ENCODE peak calls at places on chromosomes 11 and 22, in ten cellular contexts. W is AG04449, T is choroid plexus epithelial cell, L is NB4, K is PC-9, F is fibroblast of lung, I is HCT116, Q is pancreas, J is ascending aorta, P is hepatocyte. X is an unnamed sample.

GRCh38 chr22:26711205-26711958 is 54.0 kb downstream of the MIAT start:
- DNase-seq in L (no peak), I (no peak), F (no peak), T (peak; percentile 85), W (no peak), Q (no peak), J (no peak), P (no peak), K (no peak), X (no peak)

GRCh38 chr22:43476341-43476740 is 64.5 kb downstream of the MPPED1 start:
- DNase-seq in P (no peak), I (no peak), K (no peak), T (no peak), F (no peak), W (no peak), Q (no peak), L (peak; percentile 18), J (no peak), X (no peak)

GRCh38 chr11:61949169-61950034 is 749 bp upstream of the BEST1 start:
- DNase-seq in F (peak; percentile 79), T (peak; percentile 98), Q (peak; percentile 93), K (peak; percentile 37), L (peak; percentile 77), I (peak; percentile 81), J (peak; percentile 93), W (peak; percentile 89), P (peak; percentile 87), X (peak; percentile 100)

GRCh38 chr11:76186776-76187279 is 19.5 kb downstream of the WNT11 start:
- DNase-seq in J (no peak), F (no peak), Q (no peak), L (no peak), K (no peak), I (no peak), T (no peak), W (no peak), P (no peak), X (no peak)

GRCh38 chr22:39418696-39419095 is 19.1 kb downstream of the TAB1 start:
- DNase-seq in F (no peak), I (no peak), Q (no peak), T (no peak), L (no peak), J (no peak), P (no peak), K (no peak), W (no peak), X (no peak)

GRCh38 chr22:43391306-43391705 is 20.5 kb upstream of the MPPED1 start:
- DNase-seq in K (no peak), P (peak; percentile 11), F (no peak), I (no peak), J (no peak), T (no peak), Q (no peak), L (no peak), W (no peak), X (no peak)

GRCh38 chr11:78081583-78081982 is 1.9 kb upstream of the NDUFC2 start:
- DNase-seq in W (no peak), F (no peak), I (no peak), L (no peak), P (no peak), T (no peak), J (no peak), K (no peak), Q (no peak), X (no peak)

GRCh38 chr11:69264486-69264885 is 29.5 kb upstream of the MYEOV start:
- DNase-seq in J (no peak), Q (no peak), L (no peak), W (no peak), T (no peak), I (no peak), P (no peak), K (no peak), F (no peak), X (no peak)

GRCh38 chr11:77779935-77780334 is 40.6 kb downstream of the RSF1 start:
- DNase-seq in J (no peak), L (peak; percentile 47), Q (no peak), I (no peak), F (peak; percentile 53), K (peak; percentile 69), T (peak; percentile 56), P (peak; percentile 16), W (no peak), X (peak; percentile 56)

GRCh38 chr22:43236401-43237166 is 49.6 kb upstream of the TTLL12 start:
- DNase-seq in T (no peak), W (no peak), Q (peak; percentile 71), L (no peak), J (no peak), K (no peak), I (no peak), F (no peak), P (no peak), X (no peak)

GRCh38 chr11:102564110-102564509 is 33.6 kb upstream of the MMP7 start:
- DNase-seq in I (peak; percentile 74), T (peak; percentile 69), Q (no peak), L (peak; percentile 46), J (no peak), F (peak; percentile 84), W (peak; percentile 14), P (peak; percentile 56), K (peak; percentile 96), X (peak; percentile 71)

GRCh38 chr11:8011981-8012444 is 24.9 kb downstream of the EIF3F start:
- DNase-seq in I (no peak), L (no peak), T (peak; percentile 77), Q (no peak), P (peak; percentile 42), F (peak; percentile 96), K (no peak), W (peak; percentile 82), J (peak; percentile 58), X (peak; percentile 97)

GRCh38 chr11:127789887-127790286 is 789.3 kb upstream of the KIRREL3 start:
- DNase-seq in Q (no peak), P (peak; percentile 25), F (peak; percentile 1), I (no peak), K (no peak), W (no peak), J (no peak), L (peak; percentile 29), T (no peak), X (no peak)
- TF ChIP-seq CTCF in Q (no peak), P (peak; percentile 38), F (no peak), I (no peak), K (no peak), W (peak; percentile 7), J (no peak), L (peak; percentile 17), T (peak; percentile 18), X (no peak)

DNA sequence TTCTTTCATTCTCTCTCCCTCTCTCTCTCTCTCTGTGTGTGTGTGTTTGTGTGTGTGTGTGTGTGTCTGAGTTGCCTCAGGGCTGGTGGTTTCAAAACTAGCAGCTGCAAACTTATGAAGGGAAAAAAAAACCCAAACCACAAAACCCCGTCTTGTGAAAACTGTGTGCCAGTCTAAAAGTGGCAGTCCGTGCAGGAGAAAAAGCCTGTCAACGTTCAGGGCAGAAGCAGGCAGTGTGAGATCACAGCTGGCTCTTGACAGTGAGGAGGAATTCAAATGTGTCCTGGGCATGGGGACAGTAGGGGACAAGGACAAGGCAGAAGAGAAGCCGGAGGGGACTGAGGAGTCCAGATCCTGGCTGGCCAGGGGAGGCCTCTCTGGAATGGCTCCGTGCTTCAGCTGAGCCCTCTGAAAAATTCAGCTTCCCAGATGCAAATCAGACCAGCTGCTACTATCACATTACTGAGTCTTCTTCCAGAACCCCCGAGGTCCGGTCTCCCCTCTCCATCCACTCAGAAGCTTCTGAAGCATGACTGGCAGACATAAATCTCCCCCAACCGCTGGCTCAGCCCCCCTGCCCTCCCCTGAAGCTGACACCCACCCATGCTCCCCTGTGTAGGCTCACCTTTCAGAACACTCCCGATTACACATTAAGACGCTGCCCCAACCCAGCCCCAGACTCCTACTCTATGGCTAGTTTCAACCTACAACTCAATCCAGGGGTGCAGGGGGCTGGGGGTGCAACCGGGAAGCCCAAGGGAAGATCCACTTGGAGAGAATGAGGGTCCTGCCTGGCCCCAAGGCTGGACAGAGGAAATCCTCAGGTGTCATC is 32.0 kb downstream of the FLI1 start:
- DNase-seq in F (peak; percentile 36), L (peak; percentile 92), P (no peak), I (no peak), J (no peak), K (no peak), W (peak; percentile 60), Q (no peak), T (peak; percentile 54), X (no peak)
- H3K4me3 ChIP-seq in F (no peak overlapping the region), L (peak overlapping the region; percentile 16), P (no peak overlapping the region), I (no peak overlapping the region), J (no peak overlapping the region), K (no peak overlapping the region), W (no peak overlapping the region), Q (no peak overlapping the region), T (no peak overlapping the region), X (no peak overlapping the region)

GRCh38 chr22:32794449-32795213 is 6.9 kb upstream of the TIMP3 start:
- DNase-seq in L (no peak), F (peak; percentile 50), J (no peak), T (peak; percentile 43), K (no peak), I (peak; percentile 10), P (no peak), Q (no peak), W (no peak), X (peak; percentile 59)
- TF ChIP-seq CTCF in L (peak; percentile 21), F (no peak), J (no peak), T (peak; percentile 34), K (no peak), I (peak; percentile 56), P (no peak), Q (no peak), W (no peak), X (peak; percentile 23)

GRCh38 chr11:35943761-35944502 is at the start of gene LDLRAD3:
- DNase-seq in Q (peak; percentile 80), I (peak; percentile 37), T (peak; percentile 93), J (peak; percentile 82), W (no peak), F (peak; percentile 87), L (peak; percentile 78), P (peak; percentile 92), K (peak; percentile 64), X (peak; percentile 75)

GRCh38 chr11:35943294-35943693 is 568 bp upstream of the LDLRAD3 start:
- DNase-seq in Q (no peak), K (no peak), L (no peak), W (no peak), F (no peak), I (no peak), T (no peak), P (no peak), J (no peak), X (no peak)

GRCh38 chr11:35944503-35945136 is 758 bp downstream of the LDLRAD3 start:
- DNase-seq in W (no peak), J (peak; percentile 64), L (no peak), I (no peak), F (peak; percentile 15), Q (no peak), P (no peak), K (no peak), T (peak; percentile 12), X (peak; percentile 17)

GRCh38 chr11:35946766-35947165 is 2.9 kb downstream of the LDLRAD3 start:
- DNase-seq in Q (no peak), J (no peak), K (no peak), W (no peak), L (no peak), F (no peak), I (no peak), T (no peak), P (no peak), X (no peak)

DNA sequence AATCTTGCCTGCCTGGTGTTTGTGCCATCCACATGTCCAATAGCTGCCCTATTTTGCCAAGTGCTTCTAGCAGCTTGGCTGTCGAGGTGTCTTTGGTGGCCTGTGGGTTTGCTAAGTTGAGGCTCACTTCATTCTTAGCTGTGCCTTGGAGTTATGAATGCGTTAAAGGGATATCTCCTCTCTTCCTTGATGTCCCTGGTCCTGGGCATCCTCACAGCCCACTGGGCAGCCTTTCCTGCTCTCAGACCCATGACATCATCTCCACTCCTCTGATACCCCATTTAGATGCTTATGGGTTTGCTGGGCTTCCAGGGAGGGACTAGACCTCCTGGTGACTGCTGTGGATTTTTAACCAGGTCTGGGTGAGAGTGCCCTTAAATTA is 1.3 kb downstream of the LDLRAD3 start:
- DNase-seq in I (no peak), T (no peak), K (no peak), W (no peak), J (no peak), L (no peak), P (no peak), F (no peak), Q (no peak), X (no peak)
- H3K4me3 ChIP-seq in I (peak overlapping the region; percentile 72), T (peak overlapping the region; percentile 71), K (peak overlapping the region; percentile 69), W (peak overlapping the region; percentile 59), J (peak overlapping the region; percentile 82), L (no peak overlapping the region), P (peak overlapping the region; percentile 59), F (peak overlapping the region; percentile 88), Q (peak overlapping the region; percentile 60), X (peak overlapping the region; percentile 84)